ENCODE peak calls at places on chromosomes 11 and 22, in seven cellular contexts. U is right atrium auricular region; X is upper lobe of right lung; V is CD8-positive, alpha-beta T cell; I is fibroblast of mammary gland; B is neural progenitor cell; G is neural crest cell. R is an unnamed sample.

GRCh38 chr11:279966-280761 is 2.0 kb downstream of the NLRP6 start:
- DNase-seq in V (peak; percentile 69), U (no peak), X (peak; percentile 67), G (no peak), B (no peak), I (peak; percentile 9), R (peak; percentile 57)

GRCh38 chr22:20889904-20890303 is 27.3 kb upstream of the CRKL start:
- DNase-seq in X (no peak), V (no peak), I (no peak), U (no peak), B (no peak), G (no peak), R (no peak)

GRCh38 chr11:61509058-61510029 is 795 bp downstream of the LRRC10B start:
- DNase-seq in V (peak; percentile 51), B (peak; percentile 97), U (no peak), X (peak; percentile 86), I (peak; percentile 62), G (peak; percentile 67), R (peak; percentile 75)

GRCh38 chr11:46710821-46711269 is 8.2 kb upstream of the F2 start:
- DNase-seq in X (no peak), V (no peak), G (no peak), U (peak; percentile 82), I (peak; percentile 98), B (no peak), R (no peak)

GRCh38 chr11:120183701-120184141 is 27.1 kb upstream of the OAF start:
- DNase-seq in V (peak; percentile 29), G (no peak), I (no peak), X (peak; percentile 45), B (no peak), U (peak; percentile 50), R (no peak)

GRCh38 chr22:47356433-47357011 is 594.1 kb downstream of the TBC1D22A start:
- DNase-seq in I (no peak), X (no peak), U (peak; percentile 32), V (peak; percentile 21), G (no peak), B (no peak), R (no peak)

GRCh38 chr22:39932918-39933649 is 27.1 kb upstream of the TMA7B start:
- DNase-seq in V (peak; percentile 72), U (no peak), X (no peak), G (peak; percentile 21), I (peak; percentile 43), B (peak; percentile 90), R (peak; percentile 55)

GRCh38 chr11:4957396-4957795 is 1.9 kb upstream of the OR51A2 start:
- DNase-seq in G (no peak), V (no peak), I (no peak), X (no peak), B (no peak), U (no peak), R (no peak)

GRCh38 chr11:34451053-34451452 is 12.3 kb downstream of the CAT start:
- DNase-seq in X (no peak), B (no peak), V (no peak), G (no peak), U (no peak), I (no peak), R (no peak)

GRCh38 chr11:1938343-1939005 is 8.7 kb upstream of the MRPL23 start:
- DNase-seq in I (no peak), U (no peak), G (no peak), B (no peak), X (peak; percentile 62), V (no peak), R (peak; percentile 2)

GRCh38 chr11:99260696-99261095 is 239.9 kb downstream of the CNTN5 start:
- DNase-seq in X (no peak), U (no peak), B (no peak), V (no peak), I (no peak), G (no peak), R (no peak)

GRCh38 chr11:119315139-119316016 is 1.6 kb downstream of the MCAM start:
- DNase-seq in V (peak; percentile 73), G (no peak), X (no peak), U (no peak), I (no peak), B (peak; percentile 61), R (no peak)

GRCh38 chr11:66008468-66009101 is 3.2 kb upstream of the CST6 start:
- DNase-seq in U (no peak), B (no peak), G (no peak), I (no peak), V (no peak), X (no peak), R (no peak)

GRCh38 chr11:46332568-46333128 is 14.6 kb upstream of the DGKZ start:
- DNase-seq in B (peak; percentile 79), X (no peak), G (no peak), U (no peak), I (no peak), V (peak; percentile 71), R (no peak)

GRCh38 chr11:70095541-70096252 is 17.6 kb downstream of the ANO1 start:
- DNase-seq in B (no peak), G (no peak), U (no peak), V (no peak), I (no peak), X (no peak), R (no peak)

GRCh38 chr11:111878385-111878765 is 590 bp downstream of the FDXACB1 start:
- DNase-seq in U (no peak), X (no peak), V (no peak), I (peak; percentile 36), B (no peak), G (no peak), R (peak; percentile 6)

GRCh38 chr11:2507212-2507901 is 62.5 kb downstream of the KCNQ1 start:
- DNase-seq in G (no peak), B (no peak), U (no peak), V (peak; percentile 38), X (no peak), I (no peak), R (no peak)

GRCh38 chr11:107669156-107669740 is 42.6 kb downstream of the SLN start:
- DNase-seq in X (no peak), I (no peak), G (no peak), U (no peak), V (no peak), B (no peak), R (no peak)

GRCh38 chr11:117696489-117696888 is 100.5 kb downstream of the DSCAML1 start:
- DNase-seq in G (no peak), X (no peak), I (no peak), V (no peak), B (peak; percentile 50), U (no peak), R (no peak)

GRCh38 chr11:62909107-62909894 is 11.9 kb downstream of the CHRM1 start:
- DNase-seq in U (peak; percentile 80), V (no peak), X (peak; percentile 85), G (peak; percentile 61), I (peak; percentile 58), B (peak; percentile 86), R (peak; percentile 84)
- TF ChIP-seq CTCF in U (peak; percentile 40), V (no peak), X (peak; percentile 60), G (peak; percentile 71), I (peak; percentile 57), B (peak; percentile 75), R (peak; percentile 75)

GRCh38 chr22:19868333-19868732 is 13.7 kb upstream of the GNB1L start:
- DNase-seq in I (no peak), U (no peak), B (no peak), X (no peak), V (no peak), G (no peak), R (no peak)
- TF ChIP-seq CTCF in I (no peak), U (no peak), B (no peak), X (no peak), V (no peak), G (no peak), R (no peak)

DNA sequence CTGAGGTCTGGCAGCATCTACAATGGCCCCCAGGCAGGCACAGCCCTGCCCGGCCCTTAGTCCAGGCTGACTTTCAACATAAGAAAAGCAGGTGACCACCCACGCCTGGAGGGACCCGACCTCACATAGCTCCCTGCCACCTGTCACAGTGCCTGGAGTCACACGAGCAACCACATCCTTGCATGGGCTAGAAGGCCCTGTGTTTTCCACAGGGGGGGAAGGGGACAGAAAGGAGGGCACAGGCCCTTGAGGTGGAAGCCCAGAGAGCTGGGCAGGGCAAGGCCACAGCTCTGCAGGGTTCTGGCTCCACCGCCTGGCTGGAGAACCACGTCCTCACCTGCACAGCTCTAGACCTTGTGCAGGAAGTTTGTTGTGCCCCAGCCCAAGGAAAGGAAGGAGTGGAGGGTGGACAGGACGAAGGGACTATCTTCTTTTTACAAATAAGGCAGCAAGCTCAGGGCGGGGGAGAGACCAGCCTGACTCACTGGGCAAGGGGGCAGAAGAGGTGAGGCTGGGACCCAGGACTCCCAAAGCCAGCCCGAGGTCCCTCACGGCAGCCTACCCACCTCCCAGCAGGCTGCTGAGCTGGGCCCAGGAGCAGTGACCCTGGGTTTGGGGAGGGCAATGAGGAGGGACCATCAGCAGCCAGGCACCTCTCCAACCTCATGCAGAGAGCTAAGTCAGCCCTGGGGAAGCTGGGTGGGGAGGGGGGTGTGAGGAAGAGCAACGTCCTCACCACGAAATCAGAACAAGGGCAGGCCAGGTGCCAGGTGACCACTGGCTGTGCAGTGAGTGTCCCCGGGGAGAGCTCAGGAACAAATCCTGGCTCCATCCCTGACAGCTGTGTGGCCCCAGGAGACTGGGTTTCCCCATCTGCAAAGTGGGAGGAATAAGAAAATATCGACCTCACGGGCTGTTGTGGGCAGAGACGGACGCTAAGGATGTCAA is 4.3 kb downstream of the C1QTNF6 start:
- DNase-seq in U (no peak), X (peak; percentile 57), I (no peak), G (no peak), B (no peak), V (no peak), R (no peak)
- TF ChIP-seq CTCF in U (no peak), X (no peak), I (no peak), G (no peak), B (no peak), V (no peak), R (no peak)

GRCh38 chr11:8262552-8263108 is 1.0 kb downstream of the LMO1 start:
- DNase-seq in V (no peak), G (peak; percentile 60), X (peak; percentile 71), B (peak; percentile 92), I (peak; percentile 31), U (no peak), R (peak; percentile 54)

GRCh38 chr11:8261921-8262551 is 1.6 kb downstream of the LMO1 start:
- DNase-seq in B (no peak), G (no peak), I (no peak), U (no peak), X (peak; percentile 19), V (no peak), R (no peak)

GRCh38 chr11:8263769-8264410 is at the start of gene LMO1:
- DNase-seq in V (peak; percentile 77), U (peak; percentile 70), I (peak; percentile 68), G (peak; percentile 95), X (peak; percentile 89), B (peak; percentile 94), R (peak; percentile 89)

GRCh38 chr11:8261316-8261715 is 2.4 kb downstream of the LMO1 start:
- DNase-seq in V (no peak), U (no peak), B (no peak), G (no peak), X (peak; percentile 3), I (no peak), R (no peak)

DNA sequence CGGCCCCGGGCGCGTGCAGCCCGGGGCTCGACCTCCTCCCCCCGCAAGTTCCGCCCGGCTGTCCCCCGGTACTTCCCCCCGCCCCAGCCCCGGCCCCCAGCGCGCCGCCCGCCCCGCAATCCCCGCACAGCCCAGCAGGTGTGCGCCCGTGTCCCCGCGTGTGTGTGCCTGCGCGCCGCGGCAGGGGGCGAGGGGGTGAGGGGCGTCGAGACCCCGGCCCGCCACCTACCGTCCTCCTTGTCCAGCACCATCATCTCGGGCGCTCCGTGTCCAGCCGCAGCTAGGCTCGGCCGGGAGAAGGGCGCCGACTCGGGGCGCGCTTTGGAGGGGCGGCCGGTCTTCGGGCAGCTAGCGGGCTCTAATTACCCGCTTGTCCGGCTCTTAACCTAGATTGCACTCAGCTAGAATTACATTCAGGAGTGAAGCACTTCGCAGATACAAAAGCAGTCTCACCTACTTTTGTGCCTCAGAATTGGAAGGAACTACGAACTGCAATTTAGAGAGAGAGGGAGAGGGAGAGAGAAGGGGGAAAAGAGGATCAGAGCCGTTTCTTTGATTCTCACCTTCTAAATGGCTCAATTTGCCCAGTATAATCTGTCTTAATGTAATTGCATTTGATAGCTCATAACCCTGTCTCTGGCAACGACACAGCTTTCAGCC is 439 bp downstream of the LMO1 start:
- DNase-seq in U (no peak), G (no peak), X (peak; percentile 54), B (peak; percentile 78), V (no peak), I (no peak), R (peak; percentile 23)
- TF ChIP-seq CTCF in U (no peak), G (no peak), X (no peak), B (peak; percentile 27), V (no peak), I (no peak), R (no peak)